ENCODE peak calls at places on chromosome 21, in seven cellular contexts. One of them, this sample, is unnamed.

GRCh38 chr21:37450385-37451044 is 83.9 kb downstream of the DYRK1A start:
- DNase-seq in endothelial cell: no peak
- DNase-seq in mesothelial cell of epicardium: no peak
- DNase-seq in AG04450: no peak
- DNase-seq in kidney: no peak
- DNase-seq in AG09319: no peak
- DNase-seq in astrocyte: peak
- DNase-seq in this sample: no peak

GRCh38 chr21:17257784-17258183 is 255.1 kb upstream of the CXADR start:
- DNase-seq in endothelial cell: no peak
- DNase-seq in mesothelial cell of epicardium: no peak
- DNase-seq in AG04450: no peak
- DNase-seq in kidney: no peak
- DNase-seq in AG09319: no peak
- DNase-seq in astrocyte: peak
- DNase-seq in this sample: no peak

GRCh38 chr21:28018213-28018612 is 974.5 kb downstream of the LTN1 start:
- DNase-seq in endothelial cell: no peak
- DNase-seq in mesothelial cell of epicardium: no peak
- DNase-seq in AG04450: no peak
- DNase-seq in kidney: no peak
- DNase-seq in AG09319: no peak
- DNase-seq in astrocyte: no peak
- DNase-seq in this sample: no peak

GRCh38 chr21:28771790-28772501 is 220.7 kb downstream of the LTN1 start:
- DNase-seq in endothelial cell: no peak
- DNase-seq in mesothelial cell of epicardium: no peak
- DNase-seq in AG04450: peak
- DNase-seq in kidney: no peak
- DNase-seq in AG09319: peak
- DNase-seq in astrocyte: peak
- DNase-seq in this sample: no peak

GRCh38 chr21:31624961-31625491 is 34.5 kb upstream of the SOD1 start:
- DNase-seq in endothelial cell: no peak
- DNase-seq in mesothelial cell of epicardium: no peak
- DNase-seq in AG04450: no peak
- DNase-seq in kidney: no peak
- DNase-seq in AG09319: no peak
- DNase-seq in astrocyte: no peak
- DNase-seq in this sample: no peak

GRCh38 chr21:28482657-28483056 is 510.0 kb downstream of the LTN1 start:
- DNase-seq in endothelial cell: no peak
- DNase-seq in mesothelial cell of epicardium: no peak
- DNase-seq in AG04450: no peak
- DNase-seq in kidney: no peak
- DNase-seq in AG09319: no peak
- DNase-seq in astrocyte: no peak
- DNase-seq in this sample: no peak

GRCh38 chr21:18499761-18500376 is 96.3 kb upstream of the TMPRSS15 start:
- DNase-seq in endothelial cell: peak
- DNase-seq in mesothelial cell of epicardium: peak
- DNase-seq in AG04450: no peak
- DNase-seq in kidney: no peak
- DNase-seq in AG09319: no peak
- DNase-seq in astrocyte: peak
- DNase-seq in this sample: no peak

GRCh38 chr21:33266784-33267135 is 593 bp downstream of the IL10RB start:
- DNase-seq in endothelial cell: no peak
- DNase-seq in mesothelial cell of epicardium: no peak
- DNase-seq in AG04450: no peak
- DNase-seq in kidney: no peak
- DNase-seq in AG09319: no peak
- DNase-seq in astrocyte: no peak
- DNase-seq in this sample: peak

GRCh38 chr21:25639922-25640670 is 1.0 kb downstream of the JAM2 start:
- DNase-seq in endothelial cell: peak
- DNase-seq in mesothelial cell of epicardium: peak
- DNase-seq in AG04450: no peak
- DNase-seq in kidney: peak
- DNase-seq in AG09319: no peak
- DNase-seq in astrocyte: no peak
- DNase-seq in this sample: no peak

GRCh38 chr21:14545906-14546480 is at the start of gene SAMSN1:
- DNase-seq in endothelial cell: no peak
- DNase-seq in mesothelial cell of epicardium: no peak
- DNase-seq in AG04450: no peak
- DNase-seq in kidney: no peak
- DNase-seq in AG09319: no peak
- DNase-seq in astrocyte: no peak
- DNase-seq in this sample: peak

GRCh38 chr21:18356801-18357200 is 46.8 kb downstream of the TMPRSS15 start:
- DNase-seq in endothelial cell: no peak
- DNase-seq in mesothelial cell of epicardium: no peak
- DNase-seq in AG04450: no peak
- DNase-seq in kidney: no peak
- DNase-seq in AG09319: no peak
- DNase-seq in astrocyte: no peak
- DNase-seq in this sample: no peak

GRCh38 chr21:16741228-16741665 is 771.6 kb upstream of the CXADR start:
- DNase-seq in endothelial cell: no peak
- DNase-seq in mesothelial cell of epicardium: no peak
- DNase-seq in AG04450: no peak
- DNase-seq in kidney: no peak
- DNase-seq in AG09319: no peak
- DNase-seq in astrocyte: peak
- DNase-seq in this sample: no peak

GRCh38 chr21:32198369-32198768 is 80.5 kb downstream of the MIS18A start:
- DNase-seq in endothelial cell: no peak
- DNase-seq in mesothelial cell of epicardium: no peak
- DNase-seq in AG04450: no peak
- DNase-seq in kidney: no peak
- DNase-seq in AG09319: no peak
- DNase-seq in astrocyte: no peak
- DNase-seq in this sample: no peak

GRCh38 chr21:27833298-27833697 is 866.4 kb upstream of the ADAMTS5 start:
- DNase-seq in endothelial cell: no peak
- DNase-seq in mesothelial cell of epicardium: no peak
- DNase-seq in AG04450: no peak
- DNase-seq in kidney: no peak
- DNase-seq in AG09319: no peak
- DNase-seq in astrocyte: no peak
- DNase-seq in this sample: no peak

GRCh38 chr21:15309022-15309590 is 244.3 kb upstream of the NRIP1 start:
- DNase-seq in endothelial cell: no peak
- DNase-seq in mesothelial cell of epicardium: no peak
- DNase-seq in AG04450: no peak
- DNase-seq in kidney: no peak
- DNase-seq in AG09319: no peak
- DNase-seq in astrocyte: peak
- DNase-seq in this sample: no peak

GRCh38 chr21:15010645-15011044 is 54.2 kb downstream of the NRIP1 start:
- DNase-seq in endothelial cell: no peak
- DNase-seq in mesothelial cell of epicardium: no peak
- DNase-seq in AG04450: no peak
- DNase-seq in kidney: no peak
- DNase-seq in AG09319: no peak
- DNase-seq in astrocyte: peak
- DNase-seq in this sample: no peak

GRCh38 chr21:18368193-18368592 is 35.4 kb downstream of the TMPRSS15 start:
- DNase-seq in endothelial cell: no peak
- DNase-seq in mesothelial cell of epicardium: no peak
- DNase-seq in AG04450: no peak
- DNase-seq in kidney: no peak
- DNase-seq in AG09319: no peak
- DNase-seq in astrocyte: no peak
- DNase-seq in this sample: no peak

GRCh38 chr21:32312976-32313375 is 14.3 kb downstream of the MRAP start:
- DNase-seq in endothelial cell: no peak
- DNase-seq in mesothelial cell of epicardium: peak
- DNase-seq in AG04450: no peak
- DNase-seq in kidney: no peak
- DNase-seq in AG09319: no peak
- DNase-seq in astrocyte: no peak
- DNase-seq in this sample: no peak

GRCh38 chr21:26715878-26716506 is 129.2 kb downstream of the ADAMTS1 start:
- DNase-seq in endothelial cell: peak
- DNase-seq in mesothelial cell of epicardium: peak
- DNase-seq in AG04450: peak
- DNase-seq in kidney: no peak
- DNase-seq in AG09319: no peak
- DNase-seq in astrocyte: peak
- DNase-seq in this sample: no peak

GRCh38 chr21:37074546-37074945 is 1.5 kb downstream of the TTC3 start:
- DNase-seq in endothelial cell: no peak
- DNase-seq in mesothelial cell of epicardium: no peak
- DNase-seq in AG04450: no peak
- DNase-seq in kidney: no peak
- DNase-seq in AG09319: no peak
- DNase-seq in astrocyte: no peak
- DNase-seq in this sample: no peak

GRCh38 chr21:39137248-39138186 is 45.7 kb downstream of the PSMG1 start:
- DNase-seq in endothelial cell: no peak
- DNase-seq in mesothelial cell of epicardium: no peak
- DNase-seq in AG04450: no peak
- DNase-seq in kidney: no peak
- DNase-seq in AG09319: no peak
- DNase-seq in astrocyte: peak
- DNase-seq in this sample: no peak
- TF ChIP-seq CTCF in endothelial cell: no peak
- TF ChIP-seq CTCF in mesothelial cell of epicardium: no peak
- TF ChIP-seq CTCF in AG04450: peak
- TF ChIP-seq CTCF in kidney: no peak
- TF ChIP-seq CTCF in AG09319: no peak
- TF ChIP-seq CTCF in astrocyte: no peak
- TF ChIP-seq CTCF in this sample: no peak

GRCh38 chr21:45410865-45411809 is 6.2 kb downstream of the COL18A1 start:
- DNase-seq in endothelial cell: no peak
- DNase-seq in mesothelial cell of epicardium: no peak
- DNase-seq in AG04450: no peak
- DNase-seq in kidney: peak
- DNase-seq in AG09319: no peak
- DNase-seq in astrocyte: no peak
- DNase-seq in this sample: no peak

GRCh38 chr21:45408811-45409261 is 3.9 kb downstream of the COL18A1 start:
- DNase-seq in endothelial cell: no peak
- DNase-seq in mesothelial cell of epicardium: no peak
- DNase-seq in AG04450: no peak
- DNase-seq in kidney: peak
- DNase-seq in AG09319: no peak
- DNase-seq in astrocyte: no peak
- DNase-seq in this sample: no peak

GRCh38 chr21:45410151-45410864 is 5.3 kb downstream of the COL18A1 start:
- DNase-seq in endothelial cell: no peak
- DNase-seq in mesothelial cell of epicardium: no peak
- DNase-seq in AG04450: no peak
- DNase-seq in kidney: peak
- DNase-seq in AG09319: no peak
- DNase-seq in astrocyte: no peak
- DNase-seq in this sample: no peak

GRCh38 chr21:45408271-45408791 is 3.4 kb downstream of the COL18A1 start:
- DNase-seq in endothelial cell: no peak
- DNase-seq in mesothelial cell of epicardium: no peak
- DNase-seq in AG04450: no peak
- DNase-seq in kidney: peak
- DNase-seq in AG09319: no peak
- DNase-seq in astrocyte: no peak
- DNase-seq in this sample: no peak

GRCh38 chr21:45409466-45410150 is 4.6 kb downstream of the COL18A1 start:
- DNase-seq in endothelial cell: no peak
- DNase-seq in mesothelial cell of epicardium: no peak
- DNase-seq in AG04450: no peak
- DNase-seq in kidney: peak
- DNase-seq in AG09319: no peak
- DNase-seq in astrocyte: no peak
- DNase-seq in this sample: no peak
- TF ChIP-seq CTCF in endothelial cell: no peak
- TF ChIP-seq CTCF in mesothelial cell of epicardium: no peak
- TF ChIP-seq CTCF in AG04450: no peak
- TF ChIP-seq CTCF in kidney: no peak
- TF ChIP-seq CTCF in AG09319: no peak
- TF ChIP-seq CTCF in astrocyte: no peak
- TF ChIP-seq CTCF in this sample: no peak

DNA sequence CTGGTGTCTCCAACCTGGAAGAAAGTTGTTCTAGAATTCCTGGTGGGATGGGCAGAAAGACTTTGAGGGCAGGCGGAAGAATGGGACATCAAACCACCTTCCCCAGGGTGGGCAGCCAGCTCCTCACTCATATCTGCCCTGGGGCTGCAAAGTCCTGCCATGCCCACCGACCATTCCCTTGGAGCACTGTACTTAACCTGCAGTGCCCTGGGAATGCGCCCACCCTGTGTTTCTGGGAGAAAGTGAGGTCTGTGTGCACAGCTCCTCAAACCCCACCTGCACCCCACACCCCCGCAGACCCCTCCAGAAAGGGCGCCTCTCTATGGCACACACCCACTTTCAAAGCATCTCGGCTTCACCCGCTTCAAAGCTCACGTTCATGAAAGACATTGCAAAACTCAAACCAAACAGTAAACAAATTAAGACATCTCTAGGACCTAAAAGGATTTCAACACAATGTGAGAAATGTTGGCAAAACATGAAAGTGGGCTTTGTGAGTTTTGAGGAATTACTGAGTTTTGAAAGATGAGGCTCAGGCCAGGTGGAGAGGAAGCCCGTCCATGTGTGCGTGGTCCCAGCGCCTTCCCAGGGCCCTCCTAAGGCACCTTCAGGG is 25.1 kb downstream of the KRTAP10-1 start:
- DNase-seq in endothelial cell: no peak
- DNase-seq in mesothelial cell of epicardium: no peak
- DNase-seq in AG04450: no peak
- DNase-seq in kidney: peak
- DNase-seq in AG09319: no peak
- DNase-seq in astrocyte: no peak
- DNase-seq in this sample: no peak
- TF ChIP-seq CTCF in endothelial cell: no peak
- TF ChIP-seq CTCF in mesothelial cell of epicardium: no peak
- TF ChIP-seq CTCF in AG04450: no peak
- TF ChIP-seq CTCF in kidney: no peak
- TF ChIP-seq CTCF in AG09319: no peak
- TF ChIP-seq CTCF in astrocyte: no peak
- TF ChIP-seq CTCF in this sample: no peak

DNA sequence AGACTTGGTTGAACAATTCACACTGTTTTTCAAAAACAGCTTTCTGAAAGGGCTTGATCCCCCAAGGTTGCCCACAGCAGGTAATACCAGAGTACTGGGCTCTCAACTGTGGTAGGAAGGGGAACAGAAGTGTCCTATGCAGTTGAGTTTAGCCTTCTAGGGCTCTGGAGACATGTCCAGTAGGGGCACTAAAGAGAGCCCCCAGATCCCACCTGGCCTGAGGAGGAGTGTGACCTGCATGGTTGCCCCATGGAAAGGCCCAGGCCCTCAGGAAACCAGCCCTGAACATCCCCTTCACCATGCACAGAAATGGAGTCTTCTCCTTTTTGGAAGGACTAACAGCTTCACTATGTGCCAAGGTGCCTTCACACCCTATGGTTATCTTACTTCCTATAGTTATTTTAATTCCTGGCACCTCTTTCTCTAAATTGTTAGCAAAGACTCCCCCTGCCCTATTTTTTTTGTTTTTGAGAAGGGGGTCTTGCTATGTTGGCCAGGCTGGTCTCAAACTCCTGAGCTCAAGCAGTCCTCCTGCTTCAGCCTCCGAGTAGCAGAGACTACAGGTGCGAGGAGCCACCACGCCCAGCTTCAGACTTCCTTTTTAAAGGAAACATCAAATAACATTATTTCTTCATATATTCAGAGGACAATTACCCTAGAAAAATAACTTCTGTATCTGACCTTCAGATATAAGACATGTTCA is 16.8 kb upstream of the LSS start:
- DNase-seq in endothelial cell: no peak
- DNase-seq in mesothelial cell of epicardium: no peak
- DNase-seq in AG04450: no peak
- DNase-seq in kidney: no peak
- DNase-seq in AG09319: no peak
- DNase-seq in astrocyte: no peak
- DNase-seq in this sample: no peak
- TF ChIP-seq CTCF in endothelial cell: no peak
- TF ChIP-seq CTCF in mesothelial cell of epicardium: no peak
- TF ChIP-seq CTCF in AG04450: no peak
- TF ChIP-seq CTCF in kidney: no peak
- TF ChIP-seq CTCF in AG09319: no peak
- TF ChIP-seq CTCF in astrocyte: no peak
- TF ChIP-seq CTCF in this sample: peak